ENCODE peak calls at places on chromosomes 12 and 14, in eight cellular contexts. V is transverse colon; F is psoas muscle; L is heart right ventricle; G is A673; X is tibial nerve; C is CD4-positive, alpha-beta memory T cell; P is HepG2. N is an unnamed sample.

GRCh38 chr14:24818054-24818822 is 184.2 kb upstream of the GZMB start:
- DNase-seq in V (peak), F (no peak), L (no peak), G (no peak), X (no peak), C (no peak), P (peak), N (no peak)

GRCh38 chr12:64716839-64717455 is 42.3 kb downstream of the GNS start:
- DNase-seq in V (no peak), F (no peak), L (no peak), G (no peak), X (no peak), C (no peak), P (no peak), N (no peak)

GRCh38 chr14:73717998-73718741 is 4.0 kb upstream of the PNMA1 start:
- DNase-seq in V (peak), F (no peak), L (no peak), G (no peak), X (no peak), C (no peak), P (no peak), N (no peak)

GRCh38 chr14:21024668-21025373 is at the start of gene NDRG2:
- DNase-seq in V (peak), F (peak), L (peak), G (peak), X (peak), C (peak), P (peak), N (peak)

GRCh38 chr12:54974281-54974680 is 10.3 kb downstream of the TESPA1 start:
- DNase-seq in V (no peak), F (no peak), L (no peak), G (no peak), X (no peak), C (no peak), P (peak), N (no peak)

GRCh38 chr12:69886715-69887114 is 61.7 kb downstream of the MYRFL start:
- DNase-seq in V (no peak), F (no peak), L (no peak), G (no peak), X (no peak), C (no peak), P (no peak), N (no peak)

GRCh38 chr14:35932659-35933159 is 106.6 kb downstream of the BRMS1L start:
- DNase-seq in V (peak), F (no peak), L (no peak), G (no peak), X (no peak), C (peak), P (no peak), N (peak)

GRCh38 chr12:82461393-82461792 is 103.1 kb downstream of the METTL25 start:
- DNase-seq in V (no peak), F (no peak), L (no peak), G (no peak), X (no peak), C (no peak), P (peak), N (no peak)

GRCh38 chr12:57898308-57898970 is 42.9 kb upstream of the ATP23 start:
- DNase-seq in V (peak), F (no peak), L (no peak), G (no peak), X (no peak), C (no peak), P (no peak), N (no peak)

GRCh38 chr12:131261906-131262305 is 308.2 kb downstream of the ADGRD1 start:
- DNase-seq in V (no peak), F (no peak), L (no peak), G (no peak), X (no peak), C (no peak), P (no peak), N (no peak)

GRCh38 chr14:90572461-90573150 is 175.8 kb downstream of the CALM1 start:
- DNase-seq in V (no peak), F (peak), L (no peak), G (no peak), X (no peak), C (no peak), P (no peak), N (no peak)

GRCh38 chr12:132323171-132324010 is 6.0 kb downstream of the GALNT9 start:
- DNase-seq in V (no peak), F (peak), L (no peak), G (no peak), X (no peak), C (no peak), P (no peak), N (no peak)

GRCh38 chr14:100020623-100021022 is 44.6 kb upstream of the EVL start:
- DNase-seq in V (no peak), F (no peak), L (no peak), G (no peak), X (no peak), C (no peak), P (peak), N (no peak)

GRCh38 chr14:68274722-68275121 is 455.1 kb downstream of the RAD51B start:
- DNase-seq in V (no peak), F (no peak), L (no peak), G (no peak), X (no peak), C (no peak), P (no peak), N (no peak)

GRCh38 chr12:54349658-54350057 is 14.6 kb downstream of the GPR84 start:
- DNase-seq in V (no peak), F (no peak), L (no peak), G (no peak), X (no peak), C (no peak), P (no peak), N (no peak)

GRCh38 chr12:124923906-124924734 is 9.7 kb upstream of the UBC start:
- DNase-seq in V (no peak), F (no peak), L (no peak), G (no peak), X (peak), C (no peak), P (no peak), N (no peak)

GRCh38 chr14:68759017-68759569 is 33.8 kb downstream of the ZFP36L1 start:
- DNase-seq in V (no peak), F (no peak), L (no peak), G (no peak), X (no peak), C (no peak), P (peak), N (no peak)

GRCh38 chr12:120724720-120725119 is 906 bp upstream of the ACADS start:
- DNase-seq in V (no peak), F (peak), L (no peak), G (no peak), X (no peak), C (no peak), P (no peak), N (no peak)
- H3K4me3 ChIP-seq in V (no peak), F (no peak), L (no peak), G (peak), X (no peak), C (no peak), P (no peak), N (no peak)

DNA sequence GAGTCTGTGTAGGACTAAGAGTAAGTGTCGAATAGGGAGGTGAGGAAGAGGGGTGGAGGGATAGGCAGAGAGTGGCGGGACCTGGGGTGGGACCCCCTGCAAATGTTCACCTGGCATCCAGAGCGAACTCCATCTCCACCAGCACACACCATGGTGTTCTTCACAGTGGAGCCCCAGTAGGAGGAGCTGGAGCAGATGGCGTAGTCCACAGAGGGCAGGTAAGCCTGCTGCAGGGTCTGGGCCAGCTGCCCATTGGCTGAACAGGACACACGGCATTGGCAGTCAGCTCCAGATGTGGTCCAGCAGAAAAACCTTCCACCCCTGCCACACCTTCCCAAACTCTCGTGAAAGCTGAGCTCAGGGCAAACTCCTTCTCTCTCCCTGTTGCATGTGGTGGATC is 6.7 kb downstream of the CELA1 start:
- DNase-seq in V (no peak), F (no peak), L (no peak), G (no peak), X (no peak), C (no peak), P (no peak), N (no peak)
- H3K4me3 ChIP-seq in V (no peak), F (no peak), L (no peak), G (no peak), X (no peak), C (no peak), P (no peak), N (no peak)

GRCh38 chr12:48765753-48766162 is 23.1 kb downstream of the ADCY6 start:
- DNase-seq in V (no peak), F (no peak), L (no peak), G (no peak), X (no peak), C (no peak), P (no peak), N (no peak)
- H3K4me3 ChIP-seq in V (no peak), F (no peak), L (no peak), G (no peak), X (no peak), C (no peak), P (no peak), N (no peak)

DNA sequence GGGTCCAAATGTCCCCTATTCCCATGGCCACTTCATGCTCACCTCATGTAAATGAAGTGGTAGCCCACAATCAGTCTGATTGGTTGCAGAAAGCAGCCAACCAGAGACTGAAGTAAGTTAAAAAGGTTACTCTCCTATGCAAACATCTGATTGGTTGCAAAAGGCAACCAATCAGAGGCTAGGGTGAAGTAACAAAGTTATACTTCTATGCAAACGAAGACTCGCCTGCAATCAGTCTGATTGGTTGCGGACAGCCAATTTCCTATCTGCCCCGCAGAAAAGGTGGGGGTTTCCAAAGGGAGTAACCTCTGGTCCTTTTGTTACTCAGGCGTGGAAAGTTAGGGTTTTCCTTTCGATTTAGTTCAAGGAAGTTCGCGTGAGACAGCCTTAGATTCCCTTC is 208.1 kb upstream of the NEDD1 start:
- DNase-seq in V (peak), F (no peak), L (no peak), G (no peak), X (no peak), C (no peak), P (no peak), N (no peak)
- H3K4me3 ChIP-seq in V (no peak), F (no peak), L (no peak), G (no peak), X (no peak), C (no peak), P (no peak), N (no peak)

GRCh38 chr12:47705571-47706425 is at the start of gene RPAP3:
- DNase-seq in V (peak), F (peak), L (peak), G (peak), X (peak), C (peak), P (peak), N (peak)

GRCh38 chr12:47707905-47708543 is 2.2 kb upstream of the RPAP3 start:
- DNase-seq in V (no peak), F (no peak), L (no peak), G (no peak), X (no peak), C (no peak), P (no peak), N (no peak)

GRCh38 chr12:47707355-47707754 is 1.5 kb upstream of the RPAP3 start:
- DNase-seq in V (no peak), F (no peak), L (no peak), G (no peak), X (no peak), C (no peak), P (no peak), N (no peak)

GRCh38 chr12:47705239-47705570 is 625 bp downstream of the RPAP3 start:
- DNase-seq in V (no peak), F (no peak), L (no peak), G (no peak), X (no peak), C (no peak), P (no peak), N (no peak)

GRCh38 chr12:47704719-47705118 is 1.1 kb downstream of the RPAP3 start:
- DNase-seq in V (no peak), F (no peak), L (no peak), G (no peak), X (no peak), C (no peak), P (no peak), N (no peak)
- H3K4me3 ChIP-seq in V (no peak), F (peak), L (peak), G (peak), X (peak), C (peak), P (peak), N (peak)

DNA sequence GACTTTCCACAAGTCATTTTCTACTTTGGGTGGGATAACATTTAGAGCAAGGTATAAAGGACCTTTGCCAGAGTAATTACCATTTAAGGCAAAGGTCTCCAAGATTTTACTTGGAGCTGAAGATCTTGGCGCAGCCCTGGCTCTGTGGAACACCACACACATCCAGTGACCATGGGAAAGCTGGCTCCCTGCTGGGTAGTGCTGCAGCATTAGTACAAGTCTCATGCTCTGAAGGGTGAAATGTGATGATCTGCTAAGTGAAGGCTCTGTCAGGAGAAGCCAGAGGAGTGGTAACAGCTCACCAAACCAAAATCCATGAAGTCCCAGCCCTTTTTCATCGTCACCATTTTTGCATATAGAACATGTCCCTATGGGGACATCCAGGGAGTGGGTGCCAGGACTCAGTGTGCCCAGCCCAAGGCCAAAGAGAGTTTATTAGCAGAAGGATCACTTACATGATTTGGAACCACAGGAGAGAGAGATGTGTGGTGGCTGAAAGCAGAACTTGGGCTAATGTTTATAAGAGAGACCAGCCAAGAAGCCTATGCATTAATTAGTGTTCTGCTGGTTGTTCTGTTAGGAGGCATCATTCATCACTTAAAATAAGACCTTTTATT is 110.7 kb downstream of the SLC38A6 start:
- DNase-seq in V (no peak), F (peak), L (no peak), G (no peak), X (no peak), C (no peak), P (no peak), N (no peak)
- H3K4me3 ChIP-seq in V (no peak), F (no peak), L (no peak), G (no peak), X (no peak), C (no peak), P (no peak), N (no peak)

DNA sequence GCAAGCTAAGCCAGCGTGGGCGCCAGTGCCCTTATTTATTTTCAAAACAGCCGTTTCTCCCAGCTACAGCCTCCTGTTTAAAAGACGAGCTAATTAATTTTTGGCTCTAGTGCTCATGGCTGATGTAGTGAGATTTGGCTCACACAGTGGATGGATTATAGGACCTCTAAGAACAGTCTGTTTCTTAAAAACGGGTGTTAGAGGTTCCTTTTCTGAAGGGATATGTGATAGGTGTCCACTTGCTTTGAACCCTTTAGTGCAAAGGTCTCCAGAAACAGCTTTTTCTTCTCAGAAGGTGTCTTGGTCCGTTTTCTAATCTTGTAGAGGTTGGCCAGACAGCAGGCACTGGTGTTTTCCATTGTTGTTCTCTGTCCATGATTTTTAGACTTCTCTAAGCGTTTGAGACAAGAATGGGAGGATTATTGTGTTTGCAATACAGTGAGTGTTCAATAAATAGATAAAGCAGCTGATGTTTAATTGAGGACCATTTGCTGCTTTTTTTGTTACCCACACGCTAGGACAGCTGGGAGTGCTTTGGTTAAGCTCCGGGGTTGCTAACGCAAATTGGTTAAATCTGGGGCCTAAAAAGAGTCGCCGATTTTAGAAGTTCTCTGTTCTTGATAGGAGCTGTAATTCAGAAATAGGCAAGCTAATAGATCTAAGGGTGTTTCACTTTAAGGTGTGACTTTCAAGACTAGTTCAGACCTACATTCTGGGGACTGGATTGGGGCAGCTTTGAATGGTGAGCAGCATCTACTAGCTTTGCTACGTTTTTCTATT is 1.0 kb downstream of the BORCS5 start:
- DNase-seq in V (no peak), F (no peak), L (no peak), G (peak), X (no peak), C (peak), P (no peak), N (no peak)
- H3K4me3 ChIP-seq in V (peak), F (peak), L (peak), G (peak), X (peak), C (peak), P (peak), N (peak)

N was measured in CD8-positive, alpha-beta memory T cell.